ENCODE peak calls at places on chromosomes 13 and 19, in nine cellular contexts. C, W, B, R, X, S, N, M and O are unnamed samples.

GRCh38 chr13:31042501-31043165 is 110.2 kb downstream of the TEX26 start:
- DNase-seq in C (no peak), W (no peak), B (no peak), R (no peak), X (no peak), S (no peak), N (no peak), M (no peak), O (no peak)

GRCh38 chr19:56718231-56718630 is 46.7 kb upstream of the ZNF835 start:
- DNase-seq in C (no peak), W (no peak), B (no peak), R (no peak), X (no peak), S (no peak), N (no peak), M (no peak), O (no peak)

GRCh38 chr13:110304256-110304655 is 2.7 kb downstream of the COL4A1 start:
- DNase-seq in C (peak), W (no peak), B (no peak), R (no peak), X (no peak), S (no peak), N (peak), M (peak), O (no peak)

GRCh38 chr19:5053661-5054060 is 84.7 kb downstream of the KDM4B start:
- DNase-seq in C (no peak), W (no peak), B (no peak), R (no peak), X (no peak), S (peak), N (no peak), M (no peak), O (no peak)

GRCh38 chr19:709965-710714 is 1.4 kb downstream of the PALM start:
- DNase-seq in C (no peak), W (no peak), B (no peak), R (no peak), X (no peak), S (no peak), N (no peak), M (no peak), O (no peak)

GRCh38 chr13:79281335-79281734 is 124.7 kb downstream of the RBM26 start:
- DNase-seq in C (no peak), W (no peak), B (no peak), R (no peak), X (no peak), S (no peak), N (no peak), M (no peak), O (no peak)

GRCh38 chr19:22144394-22144793 is 52.4 kb downstream of the ZNF676 start:
- DNase-seq in C (no peak), W (no peak), B (peak), R (no peak), X (no peak), S (no peak), N (peak), M (peak), O (no peak)

GRCh38 chr13:44364601-44365000 is 9.0 kb upstream of the SERP2 start:
- DNase-seq in C (peak), W (peak), B (peak), R (no peak), X (no peak), S (no peak), N (peak), M (peak), O (no peak)

GRCh38 chr13:32682130-32682529 is 95.9 kb downstream of the PDS5B start:
- DNase-seq in C (no peak), W (no peak), B (no peak), R (no peak), X (no peak), S (no peak), N (no peak), M (no peak), O (no peak)

GRCh38 chr19:2793126-2793525 is 7.8 kb downstream of the THOP1 start:
- DNase-seq in C (no peak), W (no peak), B (no peak), R (no peak), X (no peak), S (no peak), N (no peak), M (no peak), O (no peak)

GRCh38 chr13:91647361-91647970 is 249.0 kb downstream of the GPC5 start:
- DNase-seq in C (no peak), W (peak), B (no peak), R (peak), X (no peak), S (no peak), N (no peak), M (peak), O (peak)

GRCh38 chr19:8329993-8330392 is 8.7 kb downstream of the RPS28 start:
- DNase-seq in C (no peak), W (no peak), B (no peak), R (no peak), X (no peak), S (no peak), N (no peak), M (no peak), O (no peak)

GRCh38 chr19:43605875-43606568 is 5.9 kb upstream of the SRRM5 start:
- DNase-seq in C (no peak), W (no peak), B (no peak), R (no peak), X (no peak), S (no peak), N (no peak), M (no peak), O (no peak)

GRCh38 chr13:114151565-114152284 is 19.3 kb upstream of the RASA3 start:
- DNase-seq in C (no peak), W (peak), B (peak), R (no peak), X (no peak), S (peak), N (no peak), M (no peak), O (no peak)

GRCh38 chr13:44810067-44810840 is 179.0 kb downstream of the NUFIP1 start:
- DNase-seq in C (no peak), W (peak), B (no peak), R (no peak), X (no peak), S (no peak), N (no peak), M (peak), O (no peak)

GRCh38 chr19:35139618-35139943 is 957 bp downstream of the FXYD1 start:
- DNase-seq in C (no peak), W (no peak), B (no peak), R (no peak), X (no peak), S (no peak), N (no peak), M (no peak), O (no peak)

DNA sequence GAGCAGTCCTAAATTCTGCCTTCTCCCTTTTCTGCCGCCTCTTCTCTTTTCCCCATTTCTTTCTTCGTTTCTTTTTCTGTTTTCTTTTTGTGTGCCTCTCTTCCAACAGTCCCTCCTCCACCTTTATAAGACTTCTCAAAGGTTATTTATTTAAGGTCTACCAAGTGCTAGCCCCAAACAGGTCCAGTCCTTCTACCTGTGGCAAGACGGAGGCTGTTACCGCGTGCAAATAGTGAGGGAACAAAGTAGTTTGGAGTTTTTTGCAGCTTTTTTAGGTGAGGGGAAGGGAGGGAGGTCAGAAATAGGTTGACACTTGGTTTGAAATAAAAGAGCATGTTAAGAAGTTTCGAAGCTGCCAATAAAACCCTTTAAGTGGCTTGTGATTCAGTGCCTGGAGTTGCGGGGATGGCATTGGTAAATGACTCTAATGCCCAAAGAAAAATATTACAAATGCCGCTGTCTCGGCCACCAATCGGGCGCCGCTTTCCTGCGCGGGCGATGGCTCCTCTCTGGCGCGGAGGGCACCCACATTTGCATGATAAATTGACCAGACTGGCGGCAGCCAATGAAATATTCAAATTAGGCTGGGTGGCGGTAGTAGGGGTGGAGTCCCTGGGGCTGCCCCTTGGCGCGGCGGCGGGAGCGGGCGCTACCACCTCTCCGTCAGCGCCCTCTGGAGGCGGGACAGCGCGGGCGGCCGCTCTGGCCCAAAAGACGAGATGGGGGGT is 7.5 kb upstream of the TSHZ3 start:
- DNase-seq in C (no peak), W (no peak), B (no peak), R (no peak), X (no peak), S (peak), N (no peak), M (no peak), O (no peak)
- TF ChIP-seq CTCF in C (no peak), W (no peak), B (peak), R (peak), X (peak), S (peak), N (no peak), M (no peak), O (no peak)

GRCh38 chr19:50926144-50926543 is 14.9 kb upstream of the KLK4 start:
- DNase-seq in C (no peak), W (peak), B (no peak), R (no peak), X (no peak), S (no peak), N (no peak), M (no peak), O (no peak)

GRCh38 chr19:50921391-50922315 is 10.5 kb upstream of the KLK4 start:
- DNase-seq in C (peak), W (peak), B (no peak), R (no peak), X (no peak), S (no peak), N (peak), M (no peak), O (no peak)

GRCh38 chr19:50922316-50922853 is 11.2 kb upstream of the KLK4 start:
- DNase-seq in C (peak), W (peak), B (peak), R (peak), X (peak), S (peak), N (peak), M (peak), O (peak)

GRCh38 chr19:50925734-50926133 is 14.5 kb upstream of the KLK4 start:
- DNase-seq in C (no peak), W (peak), B (peak), R (no peak), X (no peak), S (no peak), N (peak), M (peak), O (no peak)

GRCh38 chr19:50924576-50924975 is 13.4 kb upstream of the KLK4 start:
- DNase-seq in C (no peak), W (no peak), B (no peak), R (no peak), X (no peak), S (no peak), N (no peak), M (no peak), O (no peak)
- TF ChIP-seq CTCF in C (no peak), W (no peak), B (no peak), R (no peak), X (no peak), S (no peak), N (no peak), M (no peak), O (no peak)

GRCh38 chr19:10562609-10563008 is 3.2 kb downstream of the KRI1 start:
- DNase-seq in C (no peak), W (no peak), B (no peak), R (no peak), X (no peak), S (no peak), N (no peak), M (no peak), O (no peak)

GRCh38 chr19:10566658-10567410 is 1.0 kb upstream of the KRI1 start:
- DNase-seq in C (no peak), W (no peak), B (no peak), R (no peak), X (no peak), S (no peak), N (no peak), M (no peak), O (peak)

GRCh38 chr19:10566408-10566657 is 523 bp upstream of the KRI1 start:
- DNase-seq in C (no peak), W (no peak), B (no peak), R (no peak), X (no peak), S (no peak), N (no peak), M (no peak), O (no peak)

GRCh38 chr19:10565567-10566407 is at the start of gene KRI1:
- DNase-seq in C (peak), W (peak), B (peak), R (peak), X (peak), S (peak), N (peak), M (peak), O (peak)

GRCh38 chr19:10565028-10565566 is 713 bp downstream of the KRI1 start:
- DNase-seq in C (peak), W (peak), B (no peak), R (no peak), X (no peak), S (no peak), N (peak), M (peak), O (peak)
- TF ChIP-seq CTCF in C (peak), W (peak), B (peak), R (no peak), X (peak), S (no peak), N (peak), M (peak), O (peak)

GRCh38 chr19:29690842-29691241 is 24.2 kb downstream of the C19orf12 start:
- DNase-seq in C (peak), W (peak), B (peak), R (no peak), X (no peak), S (no peak), N (peak), M (peak), O (no peak)
- TF ChIP-seq CTCF in C (peak), W (peak), B (peak), R (peak), X (peak), S (no peak), N (peak), M (peak), O (peak)

GRCh38 chr19:33408116-33408515 is 34.6 kb downstream of the CEBPG start:
- DNase-seq in C (no peak), W (no peak), B (no peak), R (no peak), X (no peak), S (peak), N (no peak), M (no peak), O (no peak)

GRCh38 chr19:33407140-33407551 is 33.6 kb downstream of the CEBPG start:
- DNase-seq in C (no peak), W (no peak), B (no peak), R (no peak), X (no peak), S (peak), N (no peak), M (no peak), O (no peak)

GRCh38 chr19:33407716-33408115 is 34.2 kb downstream of the CEBPG start:
- DNase-seq in C (no peak), W (no peak), B (no peak), R (no peak), X (no peak), S (peak), N (no peak), M (no peak), O (no peak)

GRCh38 chr19:33405491-33406461 is 32.3 kb downstream of the CEBPG start:
- DNase-seq in C (no peak), W (no peak), B (no peak), R (no peak), X (no peak), S (peak), N (no peak), M (no peak), O (peak)

DNA sequence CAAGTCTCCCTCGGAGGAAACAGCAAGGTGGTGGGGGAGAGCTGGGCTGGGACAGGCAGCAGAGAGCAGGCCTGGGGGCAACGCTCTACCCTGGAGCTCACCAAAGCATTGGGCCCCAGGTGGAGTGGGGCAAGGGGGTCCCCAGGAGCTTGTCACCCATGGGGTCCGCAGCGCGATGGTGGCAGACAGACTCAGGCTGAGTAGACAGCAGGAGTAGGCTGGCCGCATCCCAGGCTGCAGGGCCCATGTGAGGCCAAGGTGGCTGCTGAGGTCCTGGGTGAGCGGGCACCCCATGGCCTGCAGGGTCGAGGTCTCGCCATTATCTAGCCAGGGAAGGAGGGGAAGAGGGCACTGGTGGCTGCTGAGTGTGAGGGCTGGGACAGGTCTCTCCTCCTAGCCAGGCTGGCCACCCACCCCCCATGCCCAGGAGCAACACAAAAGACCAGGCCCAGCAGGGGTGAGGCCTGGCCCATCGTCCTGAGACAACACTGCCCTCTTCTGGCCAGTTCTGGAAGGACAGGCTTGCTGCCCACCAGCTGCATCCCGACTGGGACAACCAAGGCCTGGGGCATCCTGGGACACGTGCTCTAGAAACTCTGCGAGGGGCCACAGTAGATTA is 33.1 kb downstream of the CEBPG start:
- DNase-seq in C (peak), W (peak), B (peak), R (peak), X (no peak), S (peak), N (peak), M (peak), O (peak)
- TF ChIP-seq CTCF in C (peak), W (peak), B (peak), R (peak), X (peak), S (peak), N (peak), M (peak), O (peak)

DNA sequence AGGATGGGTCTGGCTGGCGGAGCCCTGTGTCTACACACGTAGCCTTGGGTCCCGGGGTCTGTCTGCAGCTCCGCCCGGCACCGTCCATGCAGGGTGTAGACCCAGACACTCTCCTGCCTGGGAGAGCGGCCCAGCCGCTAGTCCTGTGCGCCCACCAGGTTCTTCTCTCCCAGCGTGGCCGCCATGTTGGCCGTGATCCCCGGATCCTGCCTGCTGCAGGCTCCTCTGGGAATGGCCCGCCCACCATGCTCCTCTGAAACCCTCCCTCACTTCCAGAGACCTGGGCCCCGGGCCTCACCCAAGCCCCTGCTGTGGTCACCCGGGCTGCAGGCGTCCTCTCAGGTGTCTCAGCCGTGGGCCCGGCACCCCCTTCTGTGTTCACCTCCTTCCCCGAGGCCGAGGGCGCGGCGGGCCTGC is 57.7 kb upstream of the MCF2L start:
- DNase-seq in C (no peak), W (no peak), B (no peak), R (no peak), X (no peak), S (peak), N (no peak), M (no peak), O (no peak)
- TF ChIP-seq CTCF in C (no peak), W (no peak), B (no peak), R (no peak), X (no peak), S (no peak), N (no peak), M (no peak), O (no peak)

GRCh38 chr13:99312493-99312883 is 5.3 kb upstream of the GPR183 start:
- DNase-seq in C (peak), W (no peak), B (no peak), R (no peak), X (peak), S (peak), N (peak), M (peak), O (no peak)
- TF ChIP-seq CTCF in C (peak), W (no peak), B (no peak), R (no peak), X (no peak), S (no peak), N (no peak), M (no peak), O (no peak)

GRCh38 chr13:71303144-71303543 is 563.9 kb downstream of the DACH1 start:
- DNase-seq in C (no peak), W (no peak), B (no peak), R (no peak), X (no peak), S (no peak), N (no peak), M (peak), O (no peak)
- TF ChIP-seq CTCF in C (no peak), W (peak), B (peak), R (peak), X (no peak), S (no peak), N (no peak), M (peak), O (no peak)